ENCODE peak calls at places on chromosomes 11 and 22, in six cellular contexts. Q, W, A, L, P and B are unnamed samples.

GRCh38 chr22:37639070-37639760 is at the start of gene SH3BP1:
- DNase-seq in Q (peak; percentile 79), W (no peak), A (no peak), L (peak; percentile 70), P (peak; percentile 75), B (peak; percentile 81)

GRCh38 chr11:65663634-65664200 is 1.0 kb upstream of the RELA start:
- DNase-seq in Q (peak; percentile 46), W (peak; percentile 78), A (no peak), L (peak; percentile 89), P (peak; percentile 66), B (peak; percentile 66)

GRCh38 chr11:13207665-13208594 is 69.7 kb upstream of the BMAL1 start:
- DNase-seq in Q (peak; percentile 40), W (peak; percentile 91), A (no peak), L (peak; percentile 93), P (no peak), B (peak; percentile 40)

GRCh38 chr11:5246772-5247478 is 2.7 kb downstream of the HBG1 start:
- DNase-seq in Q (no peak), W (no peak), A (no peak), L (peak; percentile 17), P (no peak), B (no peak)

GRCh38 chr22:35399114-35399677 is 744 bp upstream of the MCM5 start:
- DNase-seq in Q (no peak), W (no peak), A (no peak), L (peak; percentile 31), P (no peak), B (no peak)

GRCh38 chr22:26748845-26749244 is 91.5 kb downstream of the MIAT start:
- DNase-seq in Q (no peak), W (no peak), A (no peak), L (peak; percentile 3), P (no peak), B (no peak)

GRCh38 chr22:21051836-21052400 is 6.2 kb downstream of the LRRC74B start:
- DNase-seq in Q (no peak), W (no peak), A (no peak), L (peak; percentile 33), P (no peak), B (no peak)

GRCh38 chr11:110509485-110509884 is 79.7 kb downstream of the FDX1 start:
- DNase-seq in Q (no peak), W (no peak), A (no peak), L (no peak), P (no peak), B (no peak)

GRCh38 chr11:22510010-22510409 is 115.6 kb downstream of the FANCF start:
- DNase-seq in Q (no peak), W (peak; percentile 40), A (no peak), L (peak; percentile 59), P (no peak), B (no peak)

GRCh38 chr22:46073683-46074504 is 76.4 kb upstream of the PPARA start:
- DNase-seq in Q (peak; percentile 29), W (peak; percentile 17), A (no peak), L (peak; percentile 63), P (no peak), B (peak; percentile 50)

GRCh38 chr22:19783531-19784395 is 23.2 kb downstream of the TBX1 start:
- DNase-seq in Q (no peak), W (no peak), A (no peak), L (no peak), P (no peak), B (no peak)

GRCh38 chr11:112285918-112286317 is 25.3 kb upstream of the PLET1 start:
- DNase-seq in Q (no peak), W (peak; percentile 4), A (no peak), L (peak; percentile 56), P (no peak), B (no peak)

GRCh38 chr22:17119481-17120202 is 1.5 kb downstream of the TMEM121B start:
- DNase-seq in Q (no peak), W (peak; percentile 30), A (no peak), L (peak; percentile 24), P (no peak), B (peak; percentile 44)

GRCh38 chr11:35352107-35352888 is 67.1 kb downstream of the SLC1A2 start:
- DNase-seq in Q (no peak), W (peak; percentile 83), A (no peak), L (peak; percentile 81), P (no peak), B (no peak)

GRCh38 chr11:12968101-12968500 is 41.0 kb upstream of the RASSF10 start:
- DNase-seq in Q (peak; percentile 10), W (no peak), A (no peak), L (no peak), P (no peak), B (no peak)

GRCh38 chr11:94452988-94453387 is 40.7 kb downstream of the MRE11 start:
- DNase-seq in Q (no peak), W (no peak), A (no peak), L (no peak), P (no peak), B (no peak)

GRCh38 chr22:20414450-20414849 is 20.5 kb downstream of the ZNF74 start:
- DNase-seq in Q (no peak), W (no peak), A (no peak), L (no peak), P (no peak), B (no peak)

GRCh38 chr11:4495487-4495886 is 13.0 kb downstream of the OR52K1 start:
- DNase-seq in Q (no peak), W (peak; percentile 13), A (no peak), L (peak; percentile 7), P (no peak), B (no peak)